ENCODE peak calls at places on chromosomes 5 and 9, in seven cellular contexts. Z, P, U, L, K, E and N are unnamed samples.

GRCh38 chr5:1930501-1930879 is 47.8 kb upstream of the IRX4 start:
- DNase-seq in Z (peak; percentile 50), P (no peak), U (no peak), L (no peak), K (no peak), E (no peak), N (peak; percentile 45)

GRCh38 chr9:36603006-36603405 is 30.3 kb downstream of the MELK start:
- DNase-seq in Z (no peak), P (peak; percentile 68), U (no peak), L (no peak), K (peak; percentile 41), E (no peak), N (peak; percentile 72)

GRCh38 chr5:81235287-81236072 is 2.4 kb downstream of the CKMT2 start:
- DNase-seq in Z (peak; percentile 84), P (no peak), U (no peak), L (peak; percentile 69), K (no peak), E (no peak), N (no peak)

GRCh38 chr5:120848883-120849282 is 384.8 kb downstream of the PRR16 start:
- DNase-seq in Z (no peak), P (no peak), U (no peak), L (no peak), K (no peak), E (no peak), N (no peak)

GRCh38 chr5:149646564-149646963 is 65.3 kb downstream of the ARHGEF37 start:
- DNase-seq in Z (no peak), P (no peak), U (no peak), L (peak; percentile 59), K (no peak), E (no peak), N (no peak)

GRCh38 chr9:18296702-18297531 is 177.0 kb upstream of the ADAMTSL1 start:
- DNase-seq in Z (no peak), P (no peak), U (no peak), L (no peak), K (peak; percentile 35), E (peak; percentile 80), N (no peak)

GRCh38 chr9:126935630-126936029 is 21.0 kb downstream of the RALGPS1 start:
- DNase-seq in Z (no peak), P (no peak), U (no peak), L (no peak), K (peak; percentile 44), E (no peak), N (no peak)

GRCh38 chr5:33892419-33893151 is 795 bp upstream of the ADAMTS12 start:
- DNase-seq in Z (no peak), P (no peak), U (no peak), L (peak; percentile 22), K (peak; percentile 89), E (no peak), N (no peak)

GRCh38 chr5:72951850-72952468 is 3.9 kb upstream of the FCHO2 start:
- DNase-seq in Z (no peak), P (no peak), U (peak; percentile 49), L (no peak), K (peak; percentile 68), E (peak; percentile 89), N (no peak)

GRCh38 chr5:67404261-67405100 is 207.9 kb upstream of the CD180 start:
- DNase-seq in Z (no peak), P (no peak), U (no peak), L (no peak), K (peak; percentile 43), E (peak; percentile 71), N (no peak)

GRCh38 chr9:20989923-20990341 is 41.5 kb downstream of the HACD4 start:
- DNase-seq in Z (peak; percentile 74), P (no peak), U (no peak), L (peak; percentile 39), K (no peak), E (no peak), N (no peak)

GRCh38 chr5:67010684-67011409 is 185.8 kb downstream of the CD180 start:
- DNase-seq in Z (no peak), P (no peak), U (no peak), L (no peak), K (peak; percentile 52), E (peak; percentile 97), N (no peak)

GRCh38 chr9:113026200-113026599 is 14.2 kb upstream of the ZNF883 start:
- DNase-seq in Z (no peak), P (no peak), U (no peak), L (no peak), K (peak; percentile 0), E (no peak), N (no peak)

GRCh38 chr5:138936968-138937345 is 61.8 kb upstream of the LRRTM2 start:
- DNase-seq in Z (no peak), P (no peak), U (no peak), L (no peak), K (no peak), E (no peak), N (no peak)

GRCh38 chr5:90590-91547 is 1.1 kb upstream of the PLEKHG4B start:
- DNase-seq in Z (peak; percentile 54), P (peak; percentile 15), U (no peak), L (no peak), K (no peak), E (no peak), N (peak; percentile 41)

GRCh38 chr5:424259-425110 is 18.5 kb upstream of the EXOC3 start:
- DNase-seq in Z (peak; percentile 44), P (peak; percentile 86), U (no peak), L (no peak), K (peak; percentile 72), E (no peak), N (peak; percentile 90)

GRCh38 chr5:137264573-137264972 is 234.6 kb downstream of the SPOCK1 start:
- DNase-seq in Z (no peak), P (no peak), U (no peak), L (no peak), K (peak; percentile 89), E (no peak), N (no peak)

GRCh38 chr5:147216552-147217154 is 18.2 kb upstream of the STK32A start:
- DNase-seq in Z (no peak), P (no peak), U (no peak), L (no peak), K (peak; percentile 6), E (no peak), N (no peak)

GRCh38 chr5:28729067-28729466 is 1690.7 kb upstream of the CDH9 start:
- DNase-seq in Z (no peak), P (no peak), U (no peak), L (no peak), K (no peak), E (no peak), N (no peak)

GRCh38 chr5:112417931-112418358 is 1.1 kb downstream of the EPB41L4A start:
- DNase-seq in Z (peak; percentile 70), P (peak; percentile 37), U (peak; percentile 62), L (peak; percentile 73), K (no peak), E (peak; percentile 59), N (peak; percentile 60)

GRCh38 chr5:173187054-173187743 is 42.9 kb downstream of the BNIP1 start:
- DNase-seq in Z (no peak), P (no peak), U (no peak), L (no peak), K (no peak), E (no peak), N (no peak)
- TF ChIP-seq CTCF in Z (no peak), P (no peak), U (no peak), L (no peak), K (peak; percentile 37), E (peak; percentile 36), N (peak; percentile 13)

GRCh38 chr5:16666861-16667481 is 50.2 kb upstream of the RETREG1 start:
- DNase-seq in Z (no peak), P (no peak), U (peak; percentile 57), L (peak; percentile 56), K (no peak), E (no peak), N (no peak)
- TF ChIP-seq CTCF in Z (no peak), P (no peak), U (peak; percentile 21), L (peak; percentile 14), K (peak; percentile 66), E (peak; percentile 69), N (peak; percentile 6)

GRCh38 chr5:50441479-50441815 is 359 bp upstream of the EMB start:
- DNase-seq in Z (no peak), P (no peak), U (no peak), L (no peak), K (no peak), E (no peak), N (peak; percentile 4)

GRCh38 chr5:50435131-50435530 is 6.0 kb downstream of the EMB start:
- DNase-seq in Z (no peak), P (no peak), U (no peak), L (no peak), K (no peak), E (no peak), N (peak; percentile 19)

GRCh38 chr5:50445281-50445949 is 4.3 kb upstream of the EMB start:
- DNase-seq in Z (no peak), P (peak; percentile 25), U (no peak), L (no peak), K (no peak), E (no peak), N (peak; percentile 30)

GRCh38 chr5:50439221-50439620 is 1.9 kb downstream of the EMB start:
- DNase-seq in Z (no peak), P (no peak), U (no peak), L (no peak), K (no peak), E (no peak), N (no peak)

GRCh38 chr5:50440651-50441478 is at the start of gene EMB:
- DNase-seq in Z (no peak), P (peak; percentile 52), U (peak; percentile 44), L (peak; percentile 41), K (no peak), E (peak; percentile 73), N (peak; percentile 63)
- TF ChIP-seq CTCF in Z (no peak), P (peak; percentile 48), U (no peak), L (no peak), K (no peak), E (peak; percentile 57), N (peak; percentile 32)

DNA sequence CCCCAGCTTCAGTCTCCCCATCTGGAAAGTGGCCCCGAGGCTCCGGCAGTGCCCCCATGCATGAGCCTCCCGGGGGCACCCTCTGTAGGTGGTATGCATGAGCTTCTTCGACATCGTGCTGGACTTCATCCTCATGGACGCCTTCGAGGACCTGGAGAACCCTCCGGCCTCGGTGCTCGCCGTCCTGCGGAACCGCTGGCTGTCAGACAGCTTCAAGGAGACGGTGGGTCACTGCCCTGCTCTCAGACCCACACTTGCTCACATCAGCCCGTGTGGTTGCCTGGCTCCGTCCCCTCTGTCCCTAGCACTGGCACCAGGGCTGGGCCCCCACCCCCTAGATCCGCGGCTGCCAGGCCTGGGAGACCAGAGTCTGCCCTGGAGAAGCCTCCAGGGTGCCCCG is 12.8 kb upstream of the DOLPP1 start:
- DNase-seq in Z (no peak), P (no peak), U (no peak), L (no peak), K (no peak), E (no peak), N (no peak)
- TF ChIP-seq CTCF in Z (no peak), P (no peak), U (no peak), L (no peak), K (no peak), E (no peak), N (no peak)